ENCODE peak calls at places on chromosome X, in seven cellular contexts. I is RPMI7951, A is hippocampal formation, N is cardiac fibroblast, O is mucosa of descending colon, B is NCI-H1105, C is mammary epithelial cell. S is an unnamed sample.

GRCh38 chrX:85992811-85993229 is 54.5 kb downstream of the CHM start:
- DNase-seq in I (peak), A (no peak), N (peak), O (no peak), B (no peak), C (peak), S (no peak)

GRCh38 chrX:107826286-107827136 is 845 bp downstream of the MID2 start:
- DNase-seq in I (peak), A (no peak), N (peak), O (no peak), B (peak), C (peak), S (no peak)

GRCh38 chrX:107825698-107826285 is at the start of gene MID2:
- DNase-seq in I (peak), A (no peak), N (peak), O (peak), B (peak), C (peak), S (peak)

GRCh38 chrX:37755073-37755472 is 24.8 kb upstream of the CYBB start:
- DNase-seq in I (no peak), A (no peak), N (no peak), O (no peak), B (no peak), C (no peak), S (no peak)

GRCh38 chrX:40809210-40809609 is 73.9 kb upstream of the MED14 start:
- DNase-seq in I (peak), A (no peak), N (no peak), O (no peak), B (no peak), C (peak), S (no peak)

GRCh38 chrX:40260123-40260751 is 162.5 kb upstream of the BCOR start:
- DNase-seq in I (peak), A (no peak), N (peak), O (no peak), B (no peak), C (no peak), S (no peak)

GRCh38 chrX:41556958-41557357 is 109.8 kb downstream of the NYX start:
- DNase-seq in I (no peak), A (no peak), N (no peak), O (no peak), B (no peak), C (no peak), S (no peak)

GRCh38 chrX:132461886-132462285 is 27.0 kb downstream of the MBNL3 start:
- DNase-seq in I (no peak), A (peak), N (no peak), O (no peak), B (no peak), C (no peak), S (no peak)

S was measured in ureter.